ENCODE peak calls at places on chromosomes 4 and X, in eight cellular contexts. One of them, this sample, is unnamed.

GRCh38 chrX:68822641-68823410 is 6.0 kb upstream of the EFNB1 start:
- DNase-seq in T-helper 2 cell: no peak
- DNase-seq in NCI-H82: peak
- DNase-seq in heart left ventricle: peak
- DNase-seq in AG08396: peak
- DNase-seq in nucleus accumbens: peak
- DNase-seq in EL: peak
- DNase-seq in NCI-H1092: peak
- DNase-seq in this sample: peak

GRCh38 chr4:87985097-87985886 is 9.8 kb downstream of the SPP1 start:
- DNase-seq in T-helper 2 cell: no peak
- DNase-seq in NCI-H82: peak
- DNase-seq in heart left ventricle: peak
- DNase-seq in AG08396: peak
- DNase-seq in nucleus accumbens: peak
- DNase-seq in EL: peak
- DNase-seq in NCI-H1092: peak
- DNase-seq in this sample: peak

GRCh38 chr4:163758032-163758431 is 263.5 kb downstream of the TMA16 start:
- DNase-seq in T-helper 2 cell: no peak
- DNase-seq in NCI-H82: peak
- DNase-seq in heart left ventricle: no peak
- DNase-seq in AG08396: no peak
- DNase-seq in nucleus accumbens: no peak
- DNase-seq in EL: no peak
- DNase-seq in NCI-H1092: no peak
- DNase-seq in this sample: no peak

GRCh38 chrX:135309430-135309923 is at the start of gene ETDC:
- DNase-seq in T-helper 2 cell: no peak
- DNase-seq in NCI-H82: no peak
- DNase-seq in heart left ventricle: no peak
- DNase-seq in AG08396: no peak
- DNase-seq in nucleus accumbens: no peak
- DNase-seq in EL: no peak
- DNase-seq in NCI-H1092: no peak
- DNase-seq in this sample: no peak

GRCh38 chrX:131073607-131074006 is 15.5 kb downstream of the ARHGAP36 start:
- DNase-seq in T-helper 2 cell: no peak
- DNase-seq in NCI-H82: no peak
- DNase-seq in heart left ventricle: no peak
- DNase-seq in AG08396: no peak
- DNase-seq in nucleus accumbens: no peak
- DNase-seq in EL: no peak
- DNase-seq in NCI-H1092: no peak
- DNase-seq in this sample: no peak

GRCh38 chr4:138070816-138071215 is 171.3 kb downstream of the SLC7A11 start:
- DNase-seq in T-helper 2 cell: no peak
- DNase-seq in NCI-H82: no peak
- DNase-seq in heart left ventricle: no peak
- DNase-seq in AG08396: no peak
- DNase-seq in nucleus accumbens: no peak
- DNase-seq in EL: no peak
- DNase-seq in NCI-H1092: no peak
- DNase-seq in this sample: no peak

GRCh38 chrX:139448996-139449395 is 81.5 kb upstream of the F9 start:
- DNase-seq in T-helper 2 cell: no peak
- DNase-seq in NCI-H82: no peak
- DNase-seq in heart left ventricle: no peak
- DNase-seq in AG08396: no peak
- DNase-seq in nucleus accumbens: no peak
- DNase-seq in EL: no peak
- DNase-seq in NCI-H1092: no peak
- DNase-seq in this sample: no peak

GRCh38 chr4:10688827-10689226 is 4.3 kb upstream of the CLNK start:
- DNase-seq in T-helper 2 cell: no peak
- DNase-seq in NCI-H82: no peak
- DNase-seq in heart left ventricle: no peak
- DNase-seq in AG08396: no peak
- DNase-seq in nucleus accumbens: no peak
- DNase-seq in EL: no peak
- DNase-seq in NCI-H1092: no peak
- DNase-seq in this sample: no peak

GRCh38 chrX:1601051-1601767 is 9.8 kb downstream of the AKAP17A start:
- DNase-seq in T-helper 2 cell: no peak
- DNase-seq in NCI-H82: no peak
- DNase-seq in heart left ventricle: no peak
- DNase-seq in AG08396: no peak
- DNase-seq in nucleus accumbens: no peak
- DNase-seq in EL: no peak
- DNase-seq in NCI-H1092: no peak
- DNase-seq in this sample: peak

GRCh38 chrX:10677490-10677889 is 57.1 kb upstream of the MID1 start:
- DNase-seq in T-helper 2 cell: no peak
- DNase-seq in NCI-H82: peak
- DNase-seq in heart left ventricle: no peak
- DNase-seq in AG08396: no peak
- DNase-seq in nucleus accumbens: peak
- DNase-seq in EL: no peak
- DNase-seq in NCI-H1092: peak
- DNase-seq in this sample: peak

GRCh38 chrX:47658301-47658683 is 688 bp downstream of the UXT start:
- DNase-seq in T-helper 2 cell: no peak
- DNase-seq in NCI-H82: no peak
- DNase-seq in heart left ventricle: no peak
- DNase-seq in AG08396: no peak
- DNase-seq in nucleus accumbens: no peak
- DNase-seq in EL: no peak
- DNase-seq in NCI-H1092: no peak
- DNase-seq in this sample: no peak

GRCh38 chrX:107565916-107566602 is 62.3 kb upstream of the PRPS1 start:
- DNase-seq in T-helper 2 cell: no peak
- DNase-seq in NCI-H82: peak
- DNase-seq in heart left ventricle: no peak
- DNase-seq in AG08396: peak
- DNase-seq in nucleus accumbens: peak
- DNase-seq in EL: peak
- DNase-seq in NCI-H1092: peak
- DNase-seq in this sample: peak

GRCh38 chrX:101079736-101080135 is 1.1 kb downstream of the TMEM35A start:
- DNase-seq in T-helper 2 cell: no peak
- DNase-seq in NCI-H82: no peak
- DNase-seq in heart left ventricle: no peak
- DNase-seq in AG08396: no peak
- DNase-seq in nucleus accumbens: no peak
- DNase-seq in EL: no peak
- DNase-seq in NCI-H1092: no peak
- DNase-seq in this sample: no peak

GRCh38 chr4:76585897-76586360 is 150.9 kb downstream of the SHROOM3 start:
- DNase-seq in T-helper 2 cell: no peak
- DNase-seq in NCI-H82: peak
- DNase-seq in heart left ventricle: peak
- DNase-seq in AG08396: no peak
- DNase-seq in nucleus accumbens: peak
- DNase-seq in EL: no peak
- DNase-seq in NCI-H1092: peak
- DNase-seq in this sample: peak

GRCh38 chr4:10063544-10064300 is 42.4 kb upstream of the SLC2A9 start:
- DNase-seq in T-helper 2 cell: no peak
- DNase-seq in NCI-H82: peak
- DNase-seq in heart left ventricle: peak
- DNase-seq in AG08396: peak
- DNase-seq in nucleus accumbens: peak
- DNase-seq in EL: peak
- DNase-seq in NCI-H1092: peak
- DNase-seq in this sample: peak

GRCh38 chr4:16745009-16745408 is 153.4 kb downstream of the LDB2 start:
- DNase-seq in T-helper 2 cell: no peak
- DNase-seq in NCI-H82: no peak
- DNase-seq in heart left ventricle: peak
- DNase-seq in AG08396: peak
- DNase-seq in nucleus accumbens: no peak
- DNase-seq in EL: peak
- DNase-seq in NCI-H1092: no peak
- DNase-seq in this sample: peak

GRCh38 chrX:128739539-128739938 is 687.3 kb upstream of the ACTRT1 start:
- DNase-seq in T-helper 2 cell: no peak
- DNase-seq in NCI-H82: no peak
- DNase-seq in heart left ventricle: no peak
- DNase-seq in AG08396: no peak
- DNase-seq in nucleus accumbens: no peak
- DNase-seq in EL: no peak
- DNase-seq in NCI-H1092: peak
- DNase-seq in this sample: no peak

GRCh38 chr4:145507636-145508035 is 26.0 kb downstream of the SMAD1 start:
- DNase-seq in T-helper 2 cell: no peak
- DNase-seq in NCI-H82: no peak
- DNase-seq in heart left ventricle: no peak
- DNase-seq in AG08396: no peak
- DNase-seq in nucleus accumbens: no peak
- DNase-seq in EL: peak
- DNase-seq in NCI-H1092: no peak
- DNase-seq in this sample: no peak

GRCh38 chrX:154721155-154721554 is 29.7 kb downstream of the GAB3 start:
- DNase-seq in T-helper 2 cell: no peak
- DNase-seq in NCI-H82: no peak
- DNase-seq in heart left ventricle: no peak
- DNase-seq in AG08396: no peak
- DNase-seq in nucleus accumbens: no peak
- DNase-seq in EL: no peak
- DNase-seq in NCI-H1092: no peak
- DNase-seq in this sample: no peak

GRCh38 chr4:3388461-3389185 is 53.1 kb upstream of the HGFAC start:
- DNase-seq in T-helper 2 cell: no peak
- DNase-seq in NCI-H82: no peak
- DNase-seq in heart left ventricle: no peak
- DNase-seq in AG08396: peak
- DNase-seq in nucleus accumbens: no peak
- DNase-seq in EL: peak
- DNase-seq in NCI-H1092: no peak
- DNase-seq in this sample: no peak

GRCh38 chr4:13483142-13484044 is 747 bp downstream of the RAB28 start:
- DNase-seq in T-helper 2 cell: peak
- DNase-seq in NCI-H82: peak
- DNase-seq in heart left ventricle: peak
- DNase-seq in AG08396: peak
- DNase-seq in nucleus accumbens: peak
- DNase-seq in EL: peak
- DNase-seq in NCI-H1092: peak
- DNase-seq in this sample: peak

GRCh38 chrX:23003121-23003520 is 3.4 kb downstream of the DDX53 start:
- DNase-seq in T-helper 2 cell: no peak
- DNase-seq in NCI-H82: no peak
- DNase-seq in heart left ventricle: no peak
- DNase-seq in AG08396: peak
- DNase-seq in nucleus accumbens: no peak
- DNase-seq in EL: peak
- DNase-seq in NCI-H1092: no peak
- DNase-seq in this sample: no peak

GRCh38 chr4:145260091-145260490 is 79.7 kb upstream of the OTUD4 start:
- DNase-seq in T-helper 2 cell: no peak
- DNase-seq in NCI-H82: no peak
- DNase-seq in heart left ventricle: no peak
- DNase-seq in AG08396: no peak
- DNase-seq in nucleus accumbens: no peak
- DNase-seq in EL: no peak
- DNase-seq in NCI-H1092: no peak
- DNase-seq in this sample: no peak

GRCh38 chr4:4492161-4492847 is 49.5 kb downstream of the STX18 start:
- DNase-seq in T-helper 2 cell: no peak
- DNase-seq in NCI-H82: no peak
- DNase-seq in heart left ventricle: no peak
- DNase-seq in AG08396: no peak
- DNase-seq in nucleus accumbens: no peak
- DNase-seq in EL: peak
- DNase-seq in NCI-H1092: no peak
- DNase-seq in this sample: no peak

GRCh38 chr4:145195167-145195952 is 15.0 kb upstream of the OTUD4 start:
- DNase-seq in T-helper 2 cell: no peak
- DNase-seq in NCI-H82: no peak
- DNase-seq in heart left ventricle: no peak
- DNase-seq in AG08396: no peak
- DNase-seq in nucleus accumbens: no peak
- DNase-seq in EL: no peak
- DNase-seq in NCI-H1092: no peak
- DNase-seq in this sample: no peak

GRCh38 chr4:110654254-110654635 is 31.4 kb upstream of the PITX2 start:
- DNase-seq in T-helper 2 cell: no peak
- DNase-seq in NCI-H82: no peak
- DNase-seq in heart left ventricle: no peak
- DNase-seq in AG08396: no peak
- DNase-seq in nucleus accumbens: no peak
- DNase-seq in EL: peak
- DNase-seq in NCI-H1092: no peak
- DNase-seq in this sample: peak

GRCh38 chr4:42655921-42656735 is 777 bp downstream of the ATP8A1 start:
- DNase-seq in T-helper 2 cell: peak
- DNase-seq in NCI-H82: peak
- DNase-seq in heart left ventricle: peak
- DNase-seq in AG08396: peak
- DNase-seq in nucleus accumbens: peak
- DNase-seq in EL: peak
- DNase-seq in NCI-H1092: peak
- DNase-seq in this sample: peak

GRCh38 chr4:110527156-110527555 is 51.2 kb downstream of the ENPEP start:
- DNase-seq in T-helper 2 cell: no peak
- DNase-seq in NCI-H82: no peak
- DNase-seq in heart left ventricle: no peak
- DNase-seq in AG08396: no peak
- DNase-seq in nucleus accumbens: no peak
- DNase-seq in EL: no peak
- DNase-seq in NCI-H1092: no peak
- DNase-seq in this sample: no peak

GRCh38 chr4:112327950-112328349 is 30.8 kb downstream of the ALPK1 start:
- DNase-seq in T-helper 2 cell: no peak
- DNase-seq in NCI-H82: peak
- DNase-seq in heart left ventricle: no peak
- DNase-seq in AG08396: peak
- DNase-seq in nucleus accumbens: no peak
- DNase-seq in EL: peak
- DNase-seq in NCI-H1092: peak
- DNase-seq in this sample: no peak

GRCh38 chrX:43756076-43756475 is 100.0 kb downstream of the MAOA start:
- DNase-seq in T-helper 2 cell: no peak
- DNase-seq in NCI-H82: no peak
- DNase-seq in heart left ventricle: no peak
- DNase-seq in AG08396: no peak
- DNase-seq in nucleus accumbens: no peak
- DNase-seq in EL: no peak
- DNase-seq in NCI-H1092: no peak
- DNase-seq in this sample: no peak

GRCh38 chr4:7590205-7590604 is 155.5 kb upstream of the PSAPL1 start:
- DNase-seq in T-helper 2 cell: no peak
- DNase-seq in NCI-H82: no peak
- DNase-seq in heart left ventricle: no peak
- DNase-seq in AG08396: no peak
- DNase-seq in nucleus accumbens: no peak
- DNase-seq in EL: peak
- DNase-seq in NCI-H1092: no peak
- DNase-seq in this sample: no peak

GRCh38 chr4:40837094-40837870 is 87.5 kb downstream of the NSUN7 start:
- DNase-seq in T-helper 2 cell: no peak
- DNase-seq in NCI-H82: no peak
- DNase-seq in heart left ventricle: no peak
- DNase-seq in AG08396: no peak
- DNase-seq in nucleus accumbens: peak
- DNase-seq in EL: no peak
- DNase-seq in NCI-H1092: peak
- DNase-seq in this sample: no peak

GRCh38 chr4:118997601-118998000 is 108.9 kb downstream of the SYNPO2 start:
- DNase-seq in T-helper 2 cell: no peak
- DNase-seq in NCI-H82: no peak
- DNase-seq in heart left ventricle: no peak
- DNase-seq in AG08396: peak
- DNase-seq in nucleus accumbens: no peak
- DNase-seq in EL: no peak
- DNase-seq in NCI-H1092: no peak
- DNase-seq in this sample: no peak

GRCh38 chr4:65033899-65034298 is 624.6 kb upstream of the TECRL start:
- DNase-seq in T-helper 2 cell: no peak
- DNase-seq in NCI-H82: no peak
- DNase-seq in heart left ventricle: no peak
- DNase-seq in AG08396: no peak
- DNase-seq in nucleus accumbens: no peak
- DNase-seq in EL: no peak
- DNase-seq in NCI-H1092: no peak
- DNase-seq in this sample: no peak